ENCODE peak calls at places on chromosomes 1 and 21, in seven cellular contexts. L, F, M, O, W, G and V are unnamed samples.

GRCh38 chr1:67880056-67880601 is 46.9 kb upstream of the GNG12 start:
- DNase-seq in L (no peak), F (no peak), M (peak), O (no peak), W (no peak), G (peak), V (peak)

GRCh38 chr1:24886241-24886640 is 43.8 kb downstream of the RUNX3 start:
- DNase-seq in L (no peak), F (no peak), M (no peak), O (no peak), W (no peak), G (no peak), V (no peak)

GRCh38 chr1:230169454-230170152 is 102.6 kb downstream of the GALNT2 start:
- DNase-seq in L (peak), F (no peak), M (peak), O (no peak), W (no peak), G (no peak), V (peak)

GRCh38 chr1:118049981-118050380 is 120.4 kb downstream of the WDR3 start:
- DNase-seq in L (no peak), F (no peak), M (no peak), O (no peak), W (no peak), G (no peak), V (no peak)

GRCh38 chr1:192831706-192832355 is 23.0 kb downstream of the RGS2 start:
- DNase-seq in L (no peak), F (no peak), M (peak), O (no peak), W (no peak), G (peak), V (no peak)

GRCh38 chr1:110477041-110477440 is 26.1 kb downstream of the PROK1 start:
- DNase-seq in L (no peak), F (peak), M (peak), O (no peak), W (no peak), G (peak), V (peak)

GRCh38 chr1:50123071-50123470 is 14.4 kb downstream of the ELAVL4 start:
- DNase-seq in L (no peak), F (no peak), M (no peak), O (no peak), W (no peak), G (no peak), V (no peak)

GRCh38 chr1:27010226-27010994 is 2.2 kb downstream of the TENT5B start:
- DNase-seq in L (no peak), F (peak), M (no peak), O (no peak), W (no peak), G (no peak), V (no peak)

GRCh38 chr1:5479876-5480275 is 512.3 kb downstream of the NPHP4 start:
- DNase-seq in L (no peak), F (no peak), M (no peak), O (no peak), W (no peak), G (no peak), V (no peak)

GRCh38 chr1:196777603-196778002 is 3.0 kb downstream of the CFHR3 start:
- DNase-seq in L (no peak), F (no peak), M (no peak), O (no peak), W (no peak), G (no peak), V (no peak)

DNA sequence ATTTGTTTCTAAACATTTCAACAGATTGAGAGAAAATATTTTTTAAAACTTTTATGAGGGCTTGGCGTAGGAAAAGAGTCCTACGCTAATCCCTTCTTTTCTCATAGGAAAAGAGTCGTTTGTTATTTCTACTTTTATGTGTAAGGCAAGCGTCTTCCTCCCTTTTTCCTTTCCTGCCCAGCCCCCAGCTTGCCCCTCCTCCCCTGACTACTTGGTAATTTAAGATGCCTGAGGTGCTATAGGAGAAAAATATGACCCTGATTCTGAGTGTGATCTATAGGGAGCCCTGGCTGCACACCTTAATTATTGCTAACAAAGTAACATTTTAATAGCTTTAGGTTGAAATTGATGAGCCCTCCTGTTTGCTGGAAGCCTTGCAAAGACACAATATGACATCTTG is 373.6 kb downstream of the PBX1 start:
- DNase-seq in L (no peak), F (no peak), M (no peak), O (no peak), W (no peak), G (no peak), V (no peak)
- H3K4ac ChIP-seq in L (no peak), F (no peak), M (no peak), O (no peak), W (no peak), G (no peak), V (no peak)

GRCh38 chr1:3837685-3838084 is 19.3 kb downstream of the CEP104 start:
- DNase-seq in L (no peak), F (no peak), M (no peak), O (no peak), W (no peak), G (no peak), V (no peak)

GRCh38 chr1:3846521-3846920 is 10.5 kb downstream of the CEP104 start:
- DNase-seq in L (no peak), F (no peak), M (no peak), O (peak), W (no peak), G (no peak), V (no peak)

GRCh38 chr1:3837200-3837599 is 19.8 kb downstream of the CEP104 start:
- DNase-seq in L (no peak), F (no peak), M (no peak), O (no peak), W (no peak), G (no peak), V (no peak)

GRCh38 chr1:3838788-3839187 is 18.2 kb downstream of the CEP104 start:
- DNase-seq in L (no peak), F (no peak), M (no peak), O (no peak), W (no peak), G (no peak), V (no peak)

DNA sequence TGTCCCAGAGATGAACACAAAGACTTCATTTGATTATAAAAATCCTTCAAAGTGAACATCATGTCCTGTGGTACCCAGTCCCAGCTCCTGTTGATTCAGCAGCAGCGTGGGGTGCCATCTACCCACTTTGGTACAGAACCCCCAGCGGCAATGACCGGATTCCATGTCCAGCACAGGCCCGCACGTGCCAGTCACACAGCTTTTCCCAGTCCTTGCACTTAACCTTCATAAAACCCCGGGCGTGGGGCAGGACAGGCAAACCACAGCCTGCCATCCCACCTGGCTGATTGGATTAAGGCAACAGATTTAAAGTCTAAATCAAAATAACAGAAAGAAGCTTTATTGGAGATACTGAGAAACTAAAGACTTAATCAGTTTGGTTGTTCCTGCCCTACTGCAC is 15.5 kb downstream of the CEP104 start:
- DNase-seq in L (no peak), F (no peak), M (no peak), O (no peak), W (no peak), G (no peak), V (no peak)
- H4K8ac ChIP-seq in L (no peak), F (no peak), M (no peak), O (no peak), W (no peak), G (no peak), V (no peak)

GRCh38 chr1:114458208-114458777 is 52.7 kb downstream of the TRIM33 start:
- DNase-seq in L (no peak), F (no peak), M (peak), O (no peak), W (no peak), G (peak), V (peak)

GRCh38 chr1:114466334-114467014 is 44.5 kb downstream of the TRIM33 start:
- DNase-seq in L (no peak), F (peak), M (no peak), O (no peak), W (no peak), G (peak), V (no peak)

GRCh38 chr1:114462341-114462740 is 48.7 kb downstream of the TRIM33 start:
- DNase-seq in L (no peak), F (no peak), M (peak), O (no peak), W (no peak), G (no peak), V (no peak)

GRCh38 chr1:114467491-114467890 is 43.5 kb downstream of the TRIM33 start:
- DNase-seq in L (no peak), F (no peak), M (no peak), O (no peak), W (no peak), G (no peak), V (no peak)

GRCh38 chr1:114462963-114463362 is 48.0 kb downstream of the TRIM33 start:
- DNase-seq in L (no peak), F (no peak), M (no peak), O (no peak), W (no peak), G (no peak), V (no peak)
- H3K27ac ChIP-seq in L (no peak), F (no peak), M (no peak), O (no peak), W (no peak), G (no peak), V (no peak)

GRCh38 chr21:31233711-31234110 is 110.3 kb downstream of the TIAM1 start:
- DNase-seq in L (no peak), F (no peak), M (no peak), O (no peak), W (no peak), G (no peak), V (no peak)
- H3K4ac ChIP-seq in L (no peak), F (no peak), M (no peak), O (no peak), W (no peak), G (no peak), V (no peak)

GRCh38 chr1:93671090-93671743 is 10.4 kb downstream of the BCAR3 start:
- DNase-seq in L (no peak), F (peak), M (no peak), O (no peak), W (no peak), G (no peak), V (no peak)
- H4K8ac ChIP-seq in L (no peak), F (no peak), M (no peak), O (no peak), W (no peak), G (no peak), V (no peak)

GRCh38 chr1:54583307-54583686 is 35.3 kb downstream of the ACOT11 start:
- DNase-seq in L (no peak), F (no peak), M (no peak), O (no peak), W (no peak), G (no peak), V (no peak)

GRCh38 chr1:54581621-54582035 is 33.6 kb downstream of the ACOT11 start:
- DNase-seq in L (peak), F (no peak), M (peak), O (no peak), W (no peak), G (no peak), V (peak)

GRCh38 chr1:54579337-54579781 is 31.3 kb downstream of the ACOT11 start:
- DNase-seq in L (no peak), F (peak), M (no peak), O (peak), W (no peak), G (no peak), V (no peak)

GRCh38 chr1:54582566-54583306 is 34.7 kb downstream of the ACOT11 start:
- DNase-seq in L (peak), F (peak), M (no peak), O (peak), W (no peak), G (no peak), V (no peak)

GRCh38 chr1:54580856-54581550 is 33.0 kb downstream of the ACOT11 start:
- DNase-seq in L (no peak), F (no peak), M (no peak), O (no peak), W (no peak), G (no peak), V (no peak)
- H3K27ac ChIP-seq in L (no peak), F (no peak), M (no peak), O (no peak), W (no peak), G (no peak), V (no peak)

GRCh38 chr21:45573452-45574035 is 31.3 kb upstream of the SLC19A1 start:
- DNase-seq in L (no peak), F (no peak), M (no peak), O (no peak), W (no peak), G (no peak), V (no peak)
- H3K4ac ChIP-seq in L (no peak), F (no peak), M (no peak), O (no peak), W (no peak), G (no peak), V (no peak)